ENCODE peak calls at places on chromosomes 7 and 10, in ten cellular contexts. E, N, Y, J, F, R, X, Q, A and L are unnamed samples.

GRCh38 chr10:97923057-97923456 is 73.4 kb downstream of the GOLGA7B start:
- DNase-seq in E (no peak), N (no peak), Y (no peak), J (no peak), F (no peak), R (no peak), X (no peak), Q (no peak), A (no peak), L (no peak)

GRCh38 chr7:20064181-20064970 is 152.8 kb downstream of the MACC1 start:
- DNase-seq in E (no peak), N (no peak), Y (no peak), J (peak; percentile 78), F (no peak), R (no peak), X (peak; percentile 11), Q (no peak), A (peak; percentile 3), L (peak; percentile 92)

GRCh38 chr7:55134786-55135185 is 116.0 kb downstream of the EGFR start:
- DNase-seq in E (no peak), N (no peak), Y (no peak), J (no peak), F (no peak), R (no peak), X (no peak), Q (no peak), A (peak; percentile 51), L (no peak)

GRCh38 chr7:50355817-50356178 is 51.3 kb downstream of the IKZF1 start:
- DNase-seq in E (no peak), N (no peak), Y (no peak), J (no peak), F (no peak), R (no peak), X (no peak), Q (no peak), A (no peak), L (no peak)

GRCh38 chr10:110398419-110399162 is 93.9 kb upstream of the SMNDC1 start:
- DNase-seq in E (no peak), N (no peak), Y (no peak), J (peak; percentile 100), F (no peak), R (no peak), X (peak; percentile 97), Q (peak; percentile 94), A (peak; percentile 32), L (peak; percentile 95)

GRCh38 chr10:62443866-62444265 is 69.7 kb downstream of the ZNF365 start:
- DNase-seq in E (no peak), N (no peak), Y (no peak), J (no peak), F (no peak), R (no peak), X (no peak), Q (peak; percentile 65), A (no peak), L (no peak)

GRCh38 chr10:132392811-132393694 is 3.9 kb upstream of the PWWP2B start:
- DNase-seq in E (peak; percentile 15), N (no peak), Y (no peak), J (no peak), F (no peak), R (no peak), X (peak; percentile 16), Q (no peak), A (peak; percentile 63), L (peak; percentile 25)

GRCh38 chr10:5583525-5584175 is 58.9 kb downstream of the CALML3 start:
- DNase-seq in E (no peak), N (peak; percentile 91), Y (no peak), J (no peak), F (peak; percentile 39), R (no peak), X (no peak), Q (peak; percentile 50), A (peak; percentile 92), L (peak; percentile 68)

GRCh38 chr10:71262817-71263216 is 50.4 kb downstream of the UNC5B start:
- DNase-seq in E (no peak), N (no peak), Y (no peak), J (no peak), F (no peak), R (no peak), X (no peak), Q (no peak), A (no peak), L (no peak)

GRCh38 chr7:74290999-74291441 is 1.8 kb downstream of the CLIP2 start:
- DNase-seq in E (no peak), N (no peak), Y (no peak), J (no peak), F (no peak), R (no peak), X (no peak), Q (no peak), A (no peak), L (no peak)

GRCh38 chr7:94907420-94908203 is at the start of gene PPP1R9A:
- DNase-seq in E (peak; percentile 61), N (peak; percentile 41), Y (no peak), J (peak; percentile 22), F (peak; percentile 14), R (no peak), X (peak; percentile 17), Q (peak; percentile 15), A (no peak), L (peak; percentile 59)

GRCh38 chr10:102003541-102003940 is 52.4 kb downstream of the ARMH3 start:
- DNase-seq in E (no peak), N (no peak), Y (no peak), J (no peak), F (no peak), R (no peak), X (peak; percentile 96), Q (peak; percentile 53), A (no peak), L (no peak)

GRCh38 chr7:11458736-11459483 is 373.1 kb downstream of the THSD7A start:
- DNase-seq in E (no peak), N (no peak), Y (no peak), J (peak; percentile 88), F (no peak), R (no peak), X (peak; percentile 90), Q (peak; percentile 93), A (no peak), L (peak; percentile 13)

GRCh38 chr7:90771281-90771680 is 175.2 kb downstream of the CDK14 start:
- DNase-seq in E (no peak), N (no peak), Y (no peak), J (no peak), F (no peak), R (no peak), X (peak; percentile 33), Q (peak; percentile 20), A (no peak), L (no peak)

GRCh38 chr7:130322615-130323014 is 22.0 kb upstream of the CPA5 start:
- DNase-seq in E (no peak), N (no peak), Y (no peak), J (no peak), F (no peak), R (no peak), X (no peak), Q (no peak), A (peak; percentile 4), L (no peak)